ENCODE peak calls at places on chromosomes 4 and X, in six cellular contexts. X, P, H, M, D and Z are unnamed samples.

GRCh38 chr4:153028535-153028934 is 92.4 kb downstream of the FHDC1 start:
- DNase-seq in M (no peak), X (no peak), P (no peak), H (no peak), D (peak; percentile 80), Z (no peak)

GRCh38 chr4:123597586-123597985 is 201.0 kb downstream of the SPRY1 start:
- DNase-seq in X (peak; percentile 57), H (no peak), D (no peak), M (no peak), P (no peak), Z (peak; percentile 80)

GRCh38 chrX:81316163-81316562 is 114.3 kb downstream of the SH3BGRL start:
- DNase-seq in H (no peak), D (no peak), P (peak; percentile 25), X (no peak), M (no peak), Z (peak; percentile 33)

GRCh38 chrX:133412246-133412645 is 3.0 kb downstream of the GPC4 start:
- DNase-seq in H (no peak), D (no peak), P (peak; percentile 38), M (no peak), X (peak; percentile 24), Z (no peak)

GRCh38 chr4:85370400-85371032 is 104.4 kb upstream of the ARHGAP24 start:
- DNase-seq in D (peak; percentile 25), H (no peak), P (peak; percentile 63), X (peak; percentile 65), M (no peak), Z (peak; percentile 31)

GRCh38 chrX:49192722-49193328 is 6.7 kb upstream of the PRICKLE3 start:
- DNase-seq in X (peak; percentile 23), H (no peak), M (no peak), D (no peak), P (peak; percentile 45), Z (peak; percentile 26)

GRCh38 chr4:31104596-31104995 is 384.4 kb downstream of the PCDH7 start:
- DNase-seq in H (no peak), M (no peak), P (no peak), D (no peak), X (peak; percentile 20), Z (no peak)

GRCh38 chr4:32455231-32455630 is 1735.1 kb downstream of the PCDH7 start:
- DNase-seq in P (no peak), M (no peak), H (no peak), D (no peak), X (no peak), Z (peak; percentile 87)

GRCh38 chr4:125707397-125707796 is 392.6 kb downstream of the FAT4 start:
- DNase-seq in D (no peak), X (no peak), H (peak; percentile 41), M (no peak), P (no peak), Z (no peak)

GRCh38 chr4:18198653-18199052 is 177.1 kb upstream of the LCORL start:
- DNase-seq in X (no peak), H (no peak), P (no peak), D (no peak), M (no peak), Z (no peak)

GRCh38 chr4:2785613-2786012 is 7.3 kb upstream of the SH3BP2 start:
- DNase-seq in P (no peak), M (no peak), H (no peak), X (peak; percentile 28), D (no peak), Z (no peak)

GRCh38 chr4:153773236-153773690 is 13.4 kb upstream of the RNF175 start:
- DNase-seq in P (peak; percentile 64), H (no peak), D (no peak), M (no peak), X (peak; percentile 24), Z (no peak)

GRCh38 chr4:108010167-108010566 is 20.5 kb downstream of the HADH start:
- DNase-seq in M (no peak), D (no peak), X (peak; percentile 67), P (peak; percentile 88), H (no peak), Z (peak; percentile 76)

GRCh38 chrX:51860679-51861078 is 32.7 kb upstream of the MAGED1 start:
- DNase-seq in H (no peak), P (peak; percentile 60), D (peak; percentile 35), M (no peak), X (peak; percentile 35), Z (peak; percentile 59)

GRCh38 chr4:151933122-151933827 is 172.5 kb upstream of the GATB start:
- DNase-seq in H (no peak), D (no peak), M (no peak), P (no peak), X (no peak), Z (no peak)

GRCh38 chr4:184232212-184232611 is 14.5 kb upstream of the ENPP6 start:
- DNase-seq in H (no peak), X (no peak), M (no peak), P (no peak), D (no peak), Z (no peak)

GRCh38 chr4:169437299-169438047 is 166.7 kb upstream of the SH3RF1 start:
- DNase-seq in D (no peak), M (no peak), P (no peak), X (no peak), H (no peak), Z (no peak)

GRCh38 chrX:15761564-15762191 is 23.6 kb downstream of the CA5B start:
- DNase-seq in X (peak; percentile 46), P (peak; percentile 48), H (no peak), M (no peak), D (peak; percentile 33), Z (peak; percentile 9)

GRCh38 chr4:11002961-11003360 is 318.4 kb upstream of the CLNK start:
- DNase-seq in X (no peak), H (no peak), M (no peak), P (no peak), D (no peak), Z (no peak)